ENCODE peak calls at places on chromosome 22, in eight cellular contexts. N is IMR-90, H is astrocyte of the cerebellum, C is activated gamma-delta T cell treated with Interleukin-2 at 50 U/mL for 16 hours, O is AG04450, Q is fibroblast of lung, L is Right ventricle myocardium superior, U is AG10803. T is an unnamed sample.
A peak's percentile ranks its signal among the peaks of the same experiment; 100 is the strongest.

GRCh38 chr22:16937811-16938210 is 70.2 kb downstream of the GAB4 start:
- DNase-seq in O (no peak), U (no peak), Q (no peak), L (no peak), N (no peak), H (no peak), C (no peak), T (no peak)

GRCh38 chr22:28025333-28025732 is 106.3 kb upstream of the PITPNB start:
- DNase-seq in Q (no peak), C (no peak), N (no peak), U (no peak), H (no peak), O (no peak), L (no peak), T (no peak)

GRCh38 chr22:40642316-40642715 is 5.8 kb upstream of the MRTFA start:
- DNase-seq in L (no peak), U (no peak), H (no peak), N (no peak), O (no peak), Q (no peak), C (no peak), T (no peak)

GRCh38 chr22:42714768-42715430 is 5.8 kb downstream of the A4GALT start:
- DNase-seq in U (no peak), Q (no peak), N (no peak), C (no peak), H (no peak), O (no peak), L (no peak), T (no peak)

GRCh38 chr22:46122511-46122971 is 27.8 kb upstream of the PPARA start:
- DNase-seq in L (peak; percentile 88), H (no peak), N (peak; percentile 46), Q (peak; percentile 55), O (no peak), U (peak; percentile 58), C (peak; percentile 53), T (peak; percentile 28)

GRCh38 chr22:44816141-44816540 is 63.8 kb downstream of the ARHGAP8 start:
- DNase-seq in C (no peak), H (no peak), Q (no peak), N (no peak), U (no peak), O (no peak), L (peak; percentile 15), T (no peak)

GRCh38 chr22:21443057-21443734 is 24.0 kb upstream of the TMEM191C start:
- DNase-seq in O (no peak), U (no peak), Q (no peak), H (no peak), N (no peak), C (no peak), L (peak; percentile 32), T (no peak)

GRCh38 chr22:48061726-48062125 is 1299.3 kb downstream of the TBC1D22A start:
- DNase-seq in H (no peak), N (no peak), C (no peak), L (no peak), O (no peak), U (no peak), Q (no peak), T (no peak)

GRCh38 chr22:46776876-46777608 is 14.6 kb downstream of the TBC1D22A start:
- DNase-seq in C (no peak), U (no peak), H (no peak), N (no peak), O (no peak), Q (no peak), L (no peak), T (no peak)

GRCh38 chr22:42367980-42368378 is 64.2 kb downstream of the NFAM1 start:
- DNase-seq in U (no peak), L (peak; percentile 62), Q (no peak), O (no peak), C (no peak), H (no peak), N (no peak), T (no peak)

GRCh38 chr22:34841911-34842310 is 224.0 kb upstream of the ISX start:
- DNase-seq in C (no peak), N (no peak), L (no peak), O (no peak), U (peak; percentile 31), H (no peak), Q (no peak), T (no peak)

GRCh38 chr22:38240734-38241252 is 32.0 kb downstream of the TMEM184B start:
- DNase-seq in U (peak; percentile 85), H (peak; percentile 89), L (no peak), Q (peak; percentile 77), C (no peak), O (peak; percentile 56), N (peak; percentile 91), T (peak; percentile 75)

GRCh38 chr22:46542011-46542985 is 4.9 kb upstream of the CELSR1 start:
- DNase-seq in L (peak; percentile 79), H (no peak), N (peak; percentile 50), C (peak; percentile 73), O (no peak), Q (peak; percentile 50), U (peak; percentile 56), T (peak; percentile 49)

GRCh38 chr22:46791201-46791731 is 28.8 kb downstream of the TBC1D22A start:
- DNase-seq in C (peak; percentile 83), H (no peak), U (peak; percentile 52), O (no peak), L (no peak), N (peak; percentile 83), Q (peak; percentile 76), T (peak; percentile 66)

GRCh38 chr22:20777420-20778177 is 3.7 kb downstream of the SERPIND1 start:
- DNase-seq in Q (peak; percentile 92), L (no peak), H (peak; percentile 28), O (peak; percentile 81), N (peak; percentile 94), U (peak; percentile 33), C (no peak), T (peak; percentile 92)

GRCh38 chr22:24165673-24166072 is 15.6 kb upstream of the SUSD2 start:
- DNase-seq in O (no peak), N (peak; percentile 53), Q (peak; percentile 21), L (no peak), H (no peak), U (no peak), C (no peak), T (peak; percentile 9)

GRCh38 chr22:32967285-32968101 is 90.7 kb downstream of the SYN3 start:
- DNase-seq in N (no peak), O (no peak), C (no peak), U (no peak), Q (no peak), L (no peak), H (no peak), T (no peak)

GRCh38 chr22:41595703-41596102 is 6.1 kb upstream of the PMM1 start:
- DNase-seq in C (no peak), O (no peak), H (no peak), N (no peak), L (peak; percentile 4), Q (no peak), U (no peak), T (no peak)

GRCh38 chr22:47158457-47158856 is 396.0 kb downstream of the TBC1D22A start:
- DNase-seq in C (no peak), Q (no peak), O (no peak), L (peak; percentile 13), N (no peak), H (no peak), U (no peak), T (no peak)

GRCh38 chr22:33903012-33903411 is 17.3 kb downstream of the LARGE1 start:
- DNase-seq in H (no peak), Q (no peak), N (no peak), O (no peak), L (no peak), U (no peak), C (no peak), T (no peak)

GRCh38 chr22:17998913-17999312 is 25.4 kb downstream of the MICAL3 start:
- DNase-seq in H (no peak), C (no peak), Q (no peak), L (no peak), U (no peak), O (no peak), N (no peak), T (no peak)

GRCh38 chr22:44057411-44057987 is 33.4 kb downstream of the PARVB start:
- DNase-seq in U (no peak), N (no peak), C (no peak), Q (peak; percentile 28), L (peak; percentile 88), H (no peak), O (no peak), T (no peak)

GRCh38 chr22:19959043-19959586 is 17.5 kb upstream of the TXNRD2 start:
- DNase-seq in O (no peak), L (peak; percentile 89), H (no peak), U (peak; percentile 35), N (peak; percentile 39), C (no peak), Q (peak; percentile 54), T (no peak)

GRCh38 chr22:50316114-50317065 is 8.9 kb upstream of the PLXNB2 start:
- DNase-seq in O (no peak), C (no peak), Q (no peak), N (no peak), H (no peak), U (no peak), L (no peak), T (no peak)

T was measured in HCEC 1CT.